ENCODE peak calls at places on chromosomes 7 and 10, in ten cellular contexts. One of them, this sample, is unnamed.
A peak's percentile ranks its signal among the peaks of the same experiment; 100 is the strongest.

GRCh38 chr10:92809845-92810244 is 38.5 kb upstream of the EXOC6 start:
- DNase-seq in tibial artery: no peak
- DNase-seq in lower lobe of right lung: no peak
- DNase-seq in right lobe of liver: no peak
- DNase-seq in WTC11: no peak
- DNase-seq in brain microvascular endothelial cell: no peak
- DNase-seq in RWPE1: no peak
- DNase-seq in transverse colon: no peak
- DNase-seq in cardiac fibroblast: no peak
- DNase-seq in thoracic aorta: no peak
- DNase-seq in this sample: no peak

GRCh38 chr7:148967032-148967372 is 61.3 kb downstream of the PDIA4 start:
- DNase-seq in RWPE1: no peak
- DNase-seq in tibial artery: no peak
- DNase-seq in transverse colon: no peak
- DNase-seq in brain microvascular endothelial cell: no peak
- DNase-seq in thoracic aorta: no peak
- DNase-seq in lower lobe of right lung: no peak
- DNase-seq in cardiac fibroblast: no peak
- DNase-seq in right lobe of liver: no peak
- DNase-seq in WTC11: no peak
- DNase-seq in this sample: no peak

GRCh38 chr10:102538811-102539210 is 35.0 kb downstream of the SUFU start:
- DNase-seq in lower lobe of right lung: no peak
- DNase-seq in transverse colon: no peak
- DNase-seq in thoracic aorta: no peak
- DNase-seq in cardiac fibroblast: no peak
- DNase-seq in right lobe of liver: no peak
- DNase-seq in tibial artery: no peak
- DNase-seq in WTC11: no peak
- DNase-seq in brain microvascular endothelial cell: no peak
- DNase-seq in RWPE1: no peak
- DNase-seq in this sample: no peak

GRCh38 chr10:80465839-80466590 is 11.9 kb downstream of the TSPAN14 start:
- DNase-seq in WTC11: no peak
- DNase-seq in brain microvascular endothelial cell: no peak
- DNase-seq in cardiac fibroblast: no peak
- DNase-seq in lower lobe of right lung: no peak
- DNase-seq in RWPE1: no peak
- DNase-seq in thoracic aorta: no peak
- DNase-seq in tibial artery: no peak
- DNase-seq in transverse colon: no peak
- DNase-seq in right lobe of liver: no peak
- DNase-seq in this sample: no peak

GRCh38 chr10:12589789-12590188 is 240.4 kb downstream of the CAMK1D start:
- DNase-seq in thoracic aorta: no peak
- DNase-seq in brain microvascular endothelial cell: no peak
- DNase-seq in tibial artery: no peak
- DNase-seq in lower lobe of right lung: no peak
- DNase-seq in transverse colon: no peak
- DNase-seq in right lobe of liver: no peak
- DNase-seq in RWPE1: no peak
- DNase-seq in cardiac fibroblast: no peak
- DNase-seq in WTC11: no peak
- DNase-seq in this sample: no peak

GRCh38 chr7:134400859-134401258 is 58.0 kb downstream of the AKR1B1 start:
- DNase-seq in transverse colon: no peak
- DNase-seq in lower lobe of right lung: no peak
- DNase-seq in right lobe of liver: no peak
- DNase-seq in thoracic aorta: no peak
- DNase-seq in cardiac fibroblast: no peak
- DNase-seq in brain microvascular endothelial cell: no peak
- DNase-seq in WTC11: no peak
- DNase-seq in RWPE1: no peak
- DNase-seq in tibial artery: no peak
- DNase-seq in this sample: no peak

GRCh38 chr10:71266147-71266917 is 52.7 kb upstream of the SLC29A3 start:
- DNase-seq in WTC11: peak; percentile 48
- DNase-seq in brain microvascular endothelial cell: peak; percentile 43
- DNase-seq in thoracic aorta: no peak
- DNase-seq in tibial artery: no peak
- DNase-seq in transverse colon: peak; percentile 61
- DNase-seq in cardiac fibroblast: peak; percentile 83
- DNase-seq in right lobe of liver: peak; percentile 60
- DNase-seq in lower lobe of right lung: no peak
- DNase-seq in RWPE1: peak; percentile 74
- DNase-seq in this sample: peak; percentile 85

GRCh38 chr10:69470463-69471163 is 19.3 kb downstream of the TSPAN15 start:
- DNase-seq in thoracic aorta: no peak
- DNase-seq in cardiac fibroblast: no peak
- DNase-seq in right lobe of liver: no peak
- DNase-seq in tibial artery: no peak
- DNase-seq in lower lobe of right lung: no peak
- DNase-seq in RWPE1: no peak
- DNase-seq in transverse colon: no peak
- DNase-seq in brain microvascular endothelial cell: no peak
- DNase-seq in WTC11: no peak
- DNase-seq in this sample: no peak

GRCh38 chr7:74023786-74024185 is 4.2 kb upstream of the ELN start:
- DNase-seq in brain microvascular endothelial cell: no peak
- DNase-seq in RWPE1: no peak
- DNase-seq in WTC11: no peak
- DNase-seq in lower lobe of right lung: no peak
- DNase-seq in cardiac fibroblast: no peak
- DNase-seq in transverse colon: no peak
- DNase-seq in tibial artery: peak; percentile 60
- DNase-seq in thoracic aorta: no peak
- DNase-seq in right lobe of liver: no peak
- DNase-seq in this sample: no peak

GRCh38 chr7:111864291-111864976 is 302.1 kb upstream of the IMMP2L start:
- DNase-seq in right lobe of liver: no peak
- DNase-seq in RWPE1: no peak
- DNase-seq in transverse colon: no peak
- DNase-seq in WTC11: no peak
- DNase-seq in lower lobe of right lung: no peak
- DNase-seq in thoracic aorta: no peak
- DNase-seq in cardiac fibroblast: no peak
- DNase-seq in tibial artery: no peak
- DNase-seq in brain microvascular endothelial cell: peak; percentile 40
- DNase-seq in this sample: no peak

GRCh38 chr7:20438665-20439376 is 108.1 kb downstream of the ITGB8 start:
- DNase-seq in thoracic aorta: no peak
- DNase-seq in transverse colon: no peak
- DNase-seq in RWPE1: no peak
- DNase-seq in lower lobe of right lung: no peak
- DNase-seq in tibial artery: no peak
- DNase-seq in WTC11: no peak
- DNase-seq in cardiac fibroblast: no peak
- DNase-seq in right lobe of liver: no peak
- DNase-seq in brain microvascular endothelial cell: no peak
- DNase-seq in this sample: no peak

GRCh38 chr7:120731276-120731675 is 126.7 kb downstream of the TSPAN12 start:
- DNase-seq in brain microvascular endothelial cell: no peak
- DNase-seq in cardiac fibroblast: no peak
- DNase-seq in right lobe of liver: no peak
- DNase-seq in RWPE1: no peak
- DNase-seq in WTC11: no peak
- DNase-seq in tibial artery: no peak
- DNase-seq in transverse colon: no peak
- DNase-seq in lower lobe of right lung: no peak
- DNase-seq in thoracic aorta: no peak
- DNase-seq in this sample: no peak

GRCh38 chr7:120733835-120734234 is 124.1 kb downstream of the TSPAN12 start:
- DNase-seq in lower lobe of right lung: no peak
- DNase-seq in WTC11: no peak
- DNase-seq in tibial artery: no peak
- DNase-seq in thoracic aorta: no peak
- DNase-seq in cardiac fibroblast: no peak
- DNase-seq in brain microvascular endothelial cell: no peak
- DNase-seq in RWPE1: no peak
- DNase-seq in transverse colon: no peak
- DNase-seq in right lobe of liver: no peak
- DNase-seq in this sample: no peak

GRCh38 chr7:120732256-120732655 is 125.7 kb downstream of the TSPAN12 start:
- DNase-seq in RWPE1: no peak
- DNase-seq in transverse colon: no peak
- DNase-seq in thoracic aorta: no peak
- DNase-seq in cardiac fibroblast: no peak
- DNase-seq in tibial artery: no peak
- DNase-seq in right lobe of liver: no peak
- DNase-seq in lower lobe of right lung: no peak
- DNase-seq in brain microvascular endothelial cell: no peak
- DNase-seq in WTC11: no peak
- DNase-seq in this sample: no peak

GRCh38 chr7:120735791-120736190 is 122.2 kb downstream of the TSPAN12 start:
- DNase-seq in tibial artery: no peak
- DNase-seq in brain microvascular endothelial cell: peak; percentile 14
- DNase-seq in WTC11: no peak
- DNase-seq in lower lobe of right lung: no peak
- DNase-seq in RWPE1: no peak
- DNase-seq in transverse colon: no peak
- DNase-seq in cardiac fibroblast: peak; percentile 57
- DNase-seq in right lobe of liver: no peak
- DNase-seq in thoracic aorta: no peak
- DNase-seq in this sample: no peak

GRCh38 chr7:120733143-120733542 is 124.8 kb downstream of the TSPAN12 start:
- DNase-seq in thoracic aorta: no peak
- DNase-seq in WTC11: no peak
- DNase-seq in transverse colon: no peak
- DNase-seq in right lobe of liver: no peak
- DNase-seq in tibial artery: no peak
- DNase-seq in RWPE1: no peak
- DNase-seq in cardiac fibroblast: peak; percentile 37
- DNase-seq in brain microvascular endothelial cell: peak; percentile 84
- DNase-seq in lower lobe of right lung: no peak
- DNase-seq in this sample: no peak
- TF ChIP-seq CTCF in thoracic aorta: no peak
- TF ChIP-seq CTCF in WTC11: no peak
- TF ChIP-seq CTCF in transverse colon: no peak
- TF ChIP-seq CTCF in right lobe of liver: no peak
- TF ChIP-seq CTCF in tibial artery: no peak
- TF ChIP-seq CTCF in RWPE1: no peak
- TF ChIP-seq CTCF in cardiac fibroblast: peak; percentile 34
- TF ChIP-seq CTCF in brain microvascular endothelial cell: peak; percentile 51
- TF ChIP-seq CTCF in lower lobe of right lung: no peak
- TF ChIP-seq CTCF in this sample: no peak

DNA sequence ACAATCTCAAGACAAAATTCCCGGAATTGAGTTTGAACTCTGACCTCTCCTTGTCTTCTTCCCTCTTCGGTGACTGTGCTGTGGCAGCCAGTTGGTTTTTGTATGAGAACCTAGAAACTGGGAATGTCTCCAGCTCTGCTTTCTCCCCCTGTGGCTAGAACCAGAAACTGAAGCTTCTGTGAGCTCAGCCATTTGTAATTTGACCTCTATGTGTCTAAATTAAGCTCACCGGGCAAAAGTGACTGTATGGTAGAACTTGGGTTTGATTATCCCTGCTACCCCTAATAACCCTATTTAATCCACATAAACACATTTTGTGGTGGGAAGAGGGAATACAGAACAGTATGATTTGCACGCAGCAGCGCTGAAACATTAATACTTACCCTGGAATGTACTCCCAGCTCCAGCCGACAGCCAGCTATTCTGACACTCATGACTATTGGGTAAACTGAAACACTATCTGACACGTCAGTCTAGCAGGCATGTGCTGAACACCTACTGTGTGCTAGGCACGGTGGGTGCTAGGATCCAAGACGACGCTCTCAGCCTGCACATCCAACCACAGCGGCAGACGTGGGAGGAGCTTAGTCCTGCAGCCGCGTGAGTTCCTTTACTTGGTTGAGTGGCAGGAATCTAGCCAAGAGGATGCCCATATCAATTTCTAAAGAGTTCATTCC is 324.8 kb downstream of the SFMBT2 start:
- DNase-seq in WTC11: peak; percentile 20
- DNase-seq in thoracic aorta: no peak
- DNase-seq in transverse colon: no peak
- DNase-seq in cardiac fibroblast: peak; percentile 63
- DNase-seq in tibial artery: no peak
- DNase-seq in brain microvascular endothelial cell: peak; percentile 39
- DNase-seq in RWPE1: no peak
- DNase-seq in lower lobe of right lung: no peak
- DNase-seq in right lobe of liver: no peak
- DNase-seq in this sample: no peak
- TF ChIP-seq CTCF in WTC11: no peak
- TF ChIP-seq CTCF in thoracic aorta: no peak
- TF ChIP-seq CTCF in transverse colon: no peak
- TF ChIP-seq CTCF in cardiac fibroblast: no peak
- TF ChIP-seq CTCF in tibial artery: no peak
- TF ChIP-seq CTCF in brain microvascular endothelial cell: peak; percentile 51
- TF ChIP-seq CTCF in RWPE1: no peak
- TF ChIP-seq CTCF in lower lobe of right lung: no peak
- TF ChIP-seq CTCF in right lobe of liver: no peak
- TF ChIP-seq CTCF in this sample: no peak

DNA sequence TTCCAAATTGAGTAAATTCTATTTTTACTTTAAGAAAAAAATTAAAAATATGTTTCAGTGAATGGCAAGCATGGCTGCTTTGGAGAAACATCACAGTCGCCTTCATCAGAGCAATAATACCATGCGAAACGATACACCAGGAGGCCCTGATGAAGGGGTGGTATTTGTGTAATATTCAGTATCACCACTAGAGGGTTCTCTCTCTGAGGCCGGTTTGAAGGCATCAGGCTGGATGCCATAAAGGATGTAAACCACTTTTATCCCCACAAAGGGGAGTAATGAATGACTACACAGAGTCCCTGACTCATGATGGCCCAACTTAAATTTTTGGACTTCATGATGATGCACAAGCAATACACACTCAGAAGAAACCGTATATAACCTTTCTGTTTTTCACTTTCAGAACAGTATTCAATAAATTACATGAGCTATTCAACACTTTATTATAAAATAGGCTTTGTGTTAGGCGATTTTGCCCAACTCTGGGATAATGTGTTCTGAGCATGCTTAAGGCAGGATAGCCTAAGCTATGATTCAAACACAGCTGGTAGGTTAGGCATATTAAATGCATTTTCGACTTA is 95.5 kb downstream of the PPP1R17 start:
- DNase-seq in WTC11: no peak
- DNase-seq in RWPE1: peak; percentile 73
- DNase-seq in brain microvascular endothelial cell: peak; percentile 64
- DNase-seq in thoracic aorta: no peak
- DNase-seq in cardiac fibroblast: peak; percentile 69
- DNase-seq in transverse colon: no peak
- DNase-seq in lower lobe of right lung: no peak
- DNase-seq in right lobe of liver: no peak
- DNase-seq in tibial artery: no peak
- DNase-seq in this sample: no peak
- TF ChIP-seq CTCF in WTC11: peak; percentile 82
- TF ChIP-seq CTCF in RWPE1: peak; percentile 78
- TF ChIP-seq CTCF in brain microvascular endothelial cell: peak; percentile 84
- TF ChIP-seq CTCF in thoracic aorta: peak; percentile 61
- TF ChIP-seq CTCF in cardiac fibroblast: peak; percentile 80
- TF ChIP-seq CTCF in transverse colon: peak; percentile 72
- TF ChIP-seq CTCF in lower lobe of right lung: peak; percentile 74
- TF ChIP-seq CTCF in right lobe of liver: peak; percentile 65
- TF ChIP-seq CTCF in tibial artery: peak; percentile 66
- TF ChIP-seq CTCF in this sample: peak; percentile 98

DNA sequence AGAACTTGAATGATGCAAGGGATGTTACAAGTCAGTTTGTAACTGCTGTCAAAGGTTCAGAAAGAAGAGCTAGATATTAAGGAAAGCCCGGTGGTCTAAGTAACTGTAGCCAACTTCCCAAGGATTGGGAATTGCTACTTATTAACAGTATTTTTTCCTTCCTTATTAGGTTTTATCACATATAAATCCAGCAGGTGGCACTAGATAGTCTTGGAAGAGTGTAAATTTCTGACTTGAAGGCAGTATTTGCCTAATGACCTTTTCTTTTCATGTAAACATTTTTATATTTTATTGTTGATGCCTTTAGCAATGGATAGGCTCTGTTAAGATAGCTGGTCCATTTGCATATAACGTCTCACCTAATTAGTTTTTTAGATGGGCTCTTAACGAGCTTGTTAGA is 51.2 kb downstream of the ANLN start:
- DNase-seq in tibial artery: no peak
- DNase-seq in RWPE1: peak; percentile 26
- DNase-seq in right lobe of liver: no peak
- DNase-seq in transverse colon: no peak
- DNase-seq in brain microvascular endothelial cell: no peak
- DNase-seq in WTC11: no peak
- DNase-seq in lower lobe of right lung: no peak
- DNase-seq in cardiac fibroblast: peak; percentile 67
- DNase-seq in thoracic aorta: no peak
- DNase-seq in this sample: no peak
- TF ChIP-seq CTCF in tibial artery: peak; percentile 40
- TF ChIP-seq CTCF in RWPE1: peak; percentile 56
- TF ChIP-seq CTCF in right lobe of liver: peak; percentile 51
- TF ChIP-seq CTCF in transverse colon: peak; percentile 31
- TF ChIP-seq CTCF in brain microvascular endothelial cell: no peak
- TF ChIP-seq CTCF in WTC11: no peak
- TF ChIP-seq CTCF in lower lobe of right lung: peak; percentile 45
- TF ChIP-seq CTCF in cardiac fibroblast: peak; percentile 38
- TF ChIP-seq CTCF in thoracic aorta: peak; percentile 46
- TF ChIP-seq CTCF in this sample: peak; percentile 48

This sample was measured in glutamatergic neuron.